ENCODE peak calls at places on chromosomes 3 and 15, in nine cellular contexts. S, F, M, N, H, I, P, K and W are unnamed samples.

GRCh38 chr3:196654006-196654405 is 14.5 kb downstream of the NRROS start:
- DNase-seq in H (no peak), K (no peak), I (no peak), S (no peak), F (no peak), M (no peak), N (no peak), P (no peak), W (no peak)

GRCh38 chr3:152724270-152724669 is 110.7 kb upstream of the P2RY1 start:
- DNase-seq in H (no peak), S (no peak), K (no peak), F (peak), I (no peak), P (no peak), N (no peak), M (no peak), W (no peak)

GRCh38 chr15:68658151-68658550 is 79.4 kb downstream of the CORO2B start:
- DNase-seq in M (no peak), I (no peak), N (no peak), P (no peak), S (no peak), F (no peak), K (no peak), H (no peak), W (no peak)

GRCh38 chr3:172982731-172983364 is 158.2 kb downstream of the SPATA16 start:
- DNase-seq in N (no peak), F (no peak), I (no peak), K (no peak), S (no peak), P (no peak), H (peak), M (peak), W (no peak)

GRCh38 chr3:151880326-151880725 is 6.9 kb downstream of the SUCNR1 start:
- DNase-seq in M (no peak), F (no peak), H (no peak), K (no peak), N (no peak), I (no peak), S (peak), P (no peak), W (no peak)

GRCh38 chr3:150760431-150761200 is 2.4 kb downstream of the SIAH2 start:
- DNase-seq in H (no peak), P (no peak), K (peak), N (no peak), S (no peak), I (no peak), M (no peak), F (no peak), W (no peak)

GRCh38 chr15:68639926-68640600 is 61.3 kb downstream of the CORO2B start:
- DNase-seq in S (peak), I (no peak), N (no peak), K (no peak), H (peak), F (no peak), M (no peak), P (no peak), W (no peak)

GRCh38 chr3:62019906-62020305 is 353.4 kb downstream of the FEZF2 start:
- DNase-seq in S (no peak), M (no peak), F (no peak), H (no peak), N (no peak), I (no peak), K (no peak), P (no peak), W (no peak)

GRCh38 chr3:162489853-162490252 is 993.2 kb downstream of the OTOL1 start:
- DNase-seq in K (no peak), F (no peak), S (peak), M (peak), I (peak), H (peak), N (no peak), P (no peak), W (no peak)

GRCh38 chr3:132268956-132269355 is 48.3 kb upstream of the ACP3 start:
- DNase-seq in K (no peak), P (peak), M (peak), N (peak), S (peak), I (peak), H (peak), F (peak), W (peak)

GRCh38 chr15:46567968-46568367 is 933.1 kb downstream of the SQOR start:
- DNase-seq in P (no peak), S (no peak), H (no peak), F (no peak), N (no peak), M (no peak), I (no peak), K (no peak), W (no peak)

GRCh38 chr15:92079047-92079446 is 225.5 kb downstream of the SLCO3A1 start:
- DNase-seq in P (no peak), K (no peak), I (peak), N (no peak), H (no peak), S (no peak), F (no peak), M (peak), W (peak)

GRCh38 chr15:73540161-73540560 is 93.0 kb downstream of the NPTN start:
- DNase-seq in N (no peak), S (no peak), H (peak), K (no peak), P (no peak), I (no peak), M (no peak), F (no peak), W (no peak)

GRCh38 chr15:50131617-50132016 is 12.6 kb upstream of the ATP8B4 start:
- DNase-seq in S (no peak), I (no peak), P (no peak), K (no peak), M (no peak), N (no peak), H (no peak), F (no peak), W (no peak)

GRCh38 chr3:32975891-32976290 is 24.4 kb downstream of the CCR4 start:
- DNase-seq in S (no peak), P (no peak), K (no peak), N (no peak), F (no peak), M (no peak), H (no peak), I (no peak), W (peak)

GRCh38 chr15:71203573-71204444 is 88.5 kb downstream of the THSD4 start:
- DNase-seq in S (no peak), K (no peak), M (peak), P (peak), N (peak), F (no peak), H (no peak), I (peak), W (no peak)

GRCh38 chr3:186418601-186419238 is 56.7 kb upstream of the DGKG start:
- DNase-seq in P (peak), K (no peak), I (no peak), N (no peak), M (peak), F (peak), S (no peak), H (peak), W (no peak)

GRCh38 chr15:78977591-78978347 is 32.9 kb upstream of the CTSH start:
- DNase-seq in H (no peak), I (no peak), K (no peak), S (no peak), M (no peak), N (no peak), F (no peak), P (no peak), W (no peak)

DNA sequence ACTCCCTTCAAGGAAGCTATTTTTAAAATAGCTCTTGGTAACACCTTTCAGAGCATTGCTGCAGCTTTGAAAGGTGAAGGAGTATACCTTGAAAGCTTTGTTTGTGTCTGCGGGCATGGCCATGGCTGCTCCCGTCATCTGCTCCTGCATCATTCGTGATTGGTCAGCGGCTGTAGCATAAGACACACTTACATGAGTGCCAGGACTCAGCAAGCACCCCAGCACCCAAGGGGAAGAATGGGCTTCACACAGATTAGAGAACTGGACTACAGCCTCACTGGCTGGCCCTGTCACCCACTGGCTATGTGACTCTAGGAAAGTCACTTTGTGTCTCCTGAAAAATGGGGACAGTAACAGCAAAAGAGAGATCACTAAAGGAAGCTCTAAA is 17.0 kb downstream of the EMC3 start:
- DNase-seq in P (no peak), M (no peak), I (no peak), N (no peak), F (no peak), K (no peak), H (no peak), S (no peak), W (no peak)
- H3K27ac ChIP-seq in P (no peak), M (no peak), I (no peak), N (peak), F (no peak), K (no peak), H (peak), S (peak), W (no peak)

DNA sequence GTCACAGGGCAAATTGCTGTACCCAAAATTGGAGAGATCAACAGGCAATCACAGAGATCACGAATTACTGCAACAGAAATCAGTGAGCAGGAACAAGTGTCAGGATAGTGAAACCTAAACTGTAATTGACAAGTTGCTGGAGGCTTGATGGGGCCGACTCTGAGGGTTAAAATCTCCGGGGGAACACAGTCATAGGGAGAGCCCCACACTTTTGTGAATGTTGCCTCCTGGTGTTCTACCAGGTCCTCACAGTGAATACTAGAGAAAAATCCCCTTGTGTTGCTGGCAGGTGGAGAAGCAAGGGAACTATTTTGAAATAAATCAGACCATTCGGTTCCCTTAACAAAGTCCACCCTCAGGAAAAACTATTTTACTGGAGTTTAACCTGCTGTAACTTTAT is 697.5 kb upstream of the CBLB start:
- DNase-seq in K (peak), H (no peak), I (peak), F (no peak), N (no peak), P (peak), S (no peak), M (peak), W (no peak)
- TF ChIP-seq CTCF in K (no peak), H (no peak), I (peak), F (no peak), N (no peak), P (peak), S (no peak), M (peak), W (no peak)

DNA sequence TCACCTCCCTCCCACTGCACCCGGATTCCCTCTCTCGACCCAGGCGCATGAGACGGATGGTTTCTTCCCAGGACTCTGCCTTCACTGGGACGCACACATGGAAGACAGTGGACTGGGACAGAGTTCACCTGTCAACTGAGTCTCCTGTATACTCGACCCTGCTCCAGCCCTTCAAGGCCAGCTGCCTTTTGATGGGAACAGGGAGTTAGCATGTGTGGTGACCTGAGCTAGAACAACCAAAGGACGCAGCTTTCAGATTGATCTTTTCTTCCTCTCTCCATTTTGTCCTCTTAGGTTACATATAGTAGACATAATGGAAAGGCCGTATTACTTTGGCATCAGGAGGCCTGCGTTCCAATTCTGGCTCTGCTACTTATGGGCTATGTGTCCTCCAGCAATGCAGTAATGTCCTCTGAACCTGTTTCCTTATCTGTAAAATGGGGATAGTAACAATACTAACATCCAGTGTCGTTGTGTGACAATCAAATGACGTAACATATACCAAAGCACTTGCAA is 94.1 kb downstream of the PEX5L start:
- DNase-seq in H (no peak), F (no peak), N (no peak), K (no peak), S (no peak), P (no peak), M (no peak), I (no peak), W (no peak)
- H3K4me2 ChIP-seq in H (peak), F (peak), N (peak), K (peak), S (peak), P (no peak), M (peak), I (no peak), W (no peak)

GRCh38 chr3:58577269-58577821 is at the start of gene FAM107A:
- DNase-seq in K (no peak), H (peak), P (peak), N (peak), M (peak), F (no peak), I (peak), S (peak), W (no peak)

GRCh38 chr3:58575986-58576652 is 1.1 kb downstream of the FAM107A start:
- DNase-seq in I (no peak), P (no peak), N (no peak), K (no peak), F (no peak), H (no peak), M (no peak), S (no peak), W (no peak)

GRCh38 chr3:58574682-58575081 is 2.5 kb downstream of the FAM107A start:
- DNase-seq in S (no peak), F (no peak), P (no peak), M (no peak), K (no peak), I (no peak), H (no peak), N (no peak), W (no peak)

GRCh38 chr3:58578873-58579272 is 1.7 kb upstream of the FAM107A start:
- DNase-seq in S (no peak), F (no peak), K (no peak), H (no peak), P (no peak), N (no peak), M (no peak), I (no peak), W (no peak)

DNA sequence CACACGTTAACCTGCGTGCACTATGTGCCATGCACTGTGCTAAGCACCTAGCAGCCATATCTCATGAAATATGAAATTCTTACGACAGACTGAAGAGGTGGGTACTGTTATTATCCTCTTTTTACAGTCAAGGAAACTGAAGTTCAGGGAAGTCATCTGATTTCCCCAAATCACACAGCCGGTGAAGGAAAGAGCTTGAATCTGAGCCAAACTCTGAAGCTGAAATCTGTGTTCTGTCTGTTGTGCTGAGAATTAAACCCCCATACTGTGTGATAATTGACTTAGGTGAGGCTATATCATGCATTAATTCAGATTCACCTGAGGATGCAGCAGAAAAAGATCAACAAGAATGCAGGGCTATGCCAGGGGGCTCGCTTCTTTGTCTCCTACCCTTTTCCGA is 475 bp downstream of the FAM107A start:
- DNase-seq in S (no peak), N (no peak), K (no peak), I (no peak), H (no peak), M (no peak), P (no peak), F (no peak), W (no peak)
- H3K27ac ChIP-seq in S (no peak), N (no peak), K (no peak), I (no peak), H (no peak), M (no peak), P (no peak), F (no peak), W (no peak)

DNA sequence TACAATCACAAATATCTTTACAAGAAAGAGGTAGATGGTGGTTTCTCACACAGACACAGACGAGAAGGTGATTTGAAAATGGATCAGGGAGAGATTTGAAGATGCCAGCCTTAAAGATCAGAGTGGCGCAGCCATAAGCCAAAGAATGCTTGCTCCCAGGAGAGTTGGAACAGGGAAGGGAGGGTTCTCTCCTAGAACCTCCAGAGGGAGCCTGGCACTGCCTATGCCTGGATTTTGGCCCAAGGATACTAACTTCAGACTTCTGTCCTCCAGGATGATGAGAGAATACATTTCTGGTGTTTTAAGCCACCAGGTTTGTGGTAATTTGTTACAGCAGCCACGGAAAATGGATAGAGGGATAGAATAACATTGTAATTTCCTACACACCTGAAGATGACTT is 279.1 kb downstream of the FAM43A start:
- DNase-seq in S (no peak), N (no peak), P (no peak), M (peak), I (no peak), F (no peak), H (peak), K (no peak), W (no peak)
- TF ChIP-seq CTCF in S (no peak), N (no peak), P (peak), M (peak), I (no peak), F (no peak), H (peak), K (no peak), W (no peak)

DNA sequence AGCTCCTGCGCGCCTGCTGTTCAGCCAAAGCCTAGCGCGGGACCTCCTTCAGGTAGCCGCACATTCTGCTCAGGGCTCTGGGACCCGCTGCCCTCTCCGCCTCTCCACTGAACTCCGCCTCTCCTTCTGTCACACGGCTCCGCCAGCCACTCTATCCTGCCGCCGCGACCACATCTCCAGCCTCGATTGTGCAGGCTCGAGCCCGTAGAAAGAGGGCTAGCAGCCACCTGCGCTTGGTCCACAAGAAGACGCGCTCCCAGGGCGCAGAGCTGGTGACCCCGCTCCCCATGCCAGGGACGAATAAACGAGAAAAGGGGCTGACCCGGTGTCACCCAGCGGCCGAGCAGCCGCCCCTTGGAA is 1.1 kb upstream of the VIPR1 start:
- DNase-seq in I (peak), N (no peak), M (peak), P (peak), K (no peak), H (no peak), F (no peak), S (no peak), W (no peak)
- H3K4me2 ChIP-seq in I (peak), N (no peak), M (peak), P (peak), K (peak), H (peak), F (peak), S (no peak), W (no peak)

GRCh38 chr3:56468184-56469106 is at the start of gene ERC2:
- DNase-seq in P (peak), N (no peak), H (peak), I (peak), M (peak), S (peak), F (peak), K (no peak), W (no peak)

GRCh38 chr3:56471771-56472170 is 3.5 kb upstream of the ERC2 start:
- DNase-seq in F (no peak), I (no peak), S (no peak), M (no peak), N (no peak), H (no peak), K (no peak), P (no peak), W (no peak)

GRCh38 chr3:56467108-56467507 is 1.2 kb downstream of the ERC2 start:
- DNase-seq in K (no peak), F (peak), P (peak), I (peak), M (peak), H (peak), S (peak), N (peak), W (no peak)

GRCh38 chr3:56467801-56468183 is 475 bp downstream of the ERC2 start:
- DNase-seq in M (peak), I (peak), S (no peak), P (no peak), F (peak), N (no peak), H (no peak), K (no peak), W (no peak)

DNA sequence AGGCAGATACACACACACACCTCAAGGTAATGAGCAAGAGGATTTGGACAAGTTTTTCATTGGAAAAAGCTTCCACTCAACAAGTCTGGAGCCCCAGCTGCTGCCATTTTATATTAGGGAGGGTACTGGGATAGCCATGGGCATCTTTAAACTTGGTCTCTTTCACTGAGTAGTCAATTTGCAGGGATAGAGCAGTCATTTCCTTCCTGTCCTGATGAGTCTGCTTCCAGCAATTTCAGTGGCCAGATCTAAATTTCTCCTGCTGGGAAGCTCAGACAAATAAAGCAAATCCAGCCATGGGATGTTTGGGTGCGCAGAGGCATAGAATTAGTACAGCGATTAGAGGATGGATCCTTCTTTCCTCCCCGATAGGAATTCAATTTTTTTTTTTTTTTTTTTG is 874 bp upstream of the ERC2 start:
- DNase-seq in H (no peak), N (no peak), S (no peak), F (no peak), K (no peak), P (no peak), M (no peak), I (no peak), W (no peak)
- H3K27ac ChIP-seq in H (no peak), N (no peak), S (no peak), F (no peak), K (no peak), P (no peak), M (no peak), I (no peak), W (no peak)

GRCh38 chr3:49856181-49857005 is at the start of gene TRAIP:
- DNase-seq in S (peak), K (peak), F (peak), M (peak), N (peak), P (peak), I (peak), H (peak), W (peak)
- TF ChIP-seq CTCF in S (no peak), K (no peak), F (no peak), M (peak), N (no peak), P (no peak), I (no peak), H (no peak), W (peak)